ENCODE peak calls at places on chromosome 22, in four cellular contexts. Q, J, O and V are unnamed samples. For H3K36me3, the result is how much of the 10 kb centered on the place peaks cover.

GRCh38 chr22:24726848-24727217 is 47.7 kb downstream of the PIWIL3 start:
- DNase-seq in Q (no peak), J (no peak), O (no peak), V (no peak)

GRCh38 chr22:47835726-47836125 is 1073.3 kb downstream of the TBC1D22A start:
- DNase-seq in J (no peak), Q (no peak), O (no peak), V (peak)

GRCh38 chr22:17569971-17570511 is 6.7 kb downstream of the SLC25A18 start:
- DNase-seq in Q (no peak), J (no peak), O (no peak), V (no peak)

GRCh38 chr22:48335442-48336139 is 1492.1 kb downstream of the BRD1 start:
- DNase-seq in Q (no peak), J (no peak), O (no peak), V (no peak)

GRCh38 chr22:24996420-24996952 is 44.0 kb downstream of the KIAA1671 start:
- DNase-seq in J (peak), Q (no peak), O (no peak), V (peak)

GRCh38 chr22:47161631-47162030 is 399.2 kb downstream of the TBC1D22A start:
- DNase-seq in O (no peak), Q (no peak), J (no peak), V (no peak)

GRCh38 chr22:47927811-47928210 is 1165.4 kb downstream of the TBC1D22A start:
- DNase-seq in J (no peak), O (no peak), Q (no peak), V (no peak)

GRCh38 chr22:44197271-44197670 is 16.5 kb downstream of the PARVG start:
- DNase-seq in O (no peak), J (no peak), Q (no peak), V (no peak)

GRCh38 chr22:47816121-47816915 is 1053.9 kb downstream of the TBC1D22A start:
- DNase-seq in O (no peak), Q (no peak), J (no peak), V (no peak)

GRCh38 chr22:17120281-17120680 is 879 bp downstream of the TMEM121B start:
- DNase-seq in Q (peak), O (no peak), J (no peak), V (no peak)

GRCh38 chr22:46336119-46337078 is 885 bp downstream of the TRMU start:
- DNase-seq in J (peak), O (no peak), Q (no peak), V (peak)

GRCh38 chr22:47631571-47632102 is 869.2 kb downstream of the TBC1D22A start:
- DNase-seq in J (no peak), O (no peak), Q (no peak), V (no peak)

GRCh38 chr22:24189249-24190158 is 8.2 kb downstream of the SUSD2 start:
- DNase-seq in O (peak), J (peak), Q (peak), V (peak)

GRCh38 chr22:36352775-36353507 is 34.8 kb downstream of the MYH9 start:
- DNase-seq in O (peak), Q (peak), J (no peak), V (no peak)

GRCh38 chr22:24953294-24954113 is 988 bp downstream of the KIAA1671 start:
- DNase-seq in O (no peak), J (peak), Q (no peak), V (no peak)

GRCh38 chr22:48717883-48718817 is 1109.5 kb downstream of the BRD1 start:
- DNase-seq in Q (no peak), J (no peak), O (no peak), V (no peak)

GRCh38 chr22:36454916-36455570 is 26.4 kb downstream of the TXN2 start:
- DNase-seq in O (peak), Q (peak), J (peak), V (peak)

GRCh38 chr22:40310081-40310770 is 36.1 kb upstream of the ADSL start:
- DNase-seq in O (peak), Q (no peak), J (no peak), V (no peak)

GRCh38 chr22:22710719-22711531 is 66.5 kb downstream of the GGTLC2 start:
- DNase-seq in Q (peak), J (peak), O (peak), V (no peak)

GRCh38 chr22:45657701-45658100 is 13.9 kb upstream of the ATXN10 start:
- DNase-seq in J (no peak), Q (no peak), O (no peak), V (no peak)

GRCh38 chr22:36239150-36239400 is 252 bp downstream of the APOL2 start:
- DNase-seq in J (peak), Q (no peak), O (no peak), V (no peak)

GRCh38 chr22:42624551-42625106 is 9.9 kb upstream of the POLDIP3 start:
- DNase-seq in O (no peak), Q (no peak), J (no peak), V (no peak)

GRCh38 chr22:42622061-42622710 is 7.5 kb upstream of the POLDIP3 start:
- DNase-seq in O (no peak), Q (no peak), J (no peak), V (no peak)

GRCh38 chr22:42625416-42625815 is 10.7 kb upstream of the POLDIP3 start:
- DNase-seq in Q (no peak), O (no peak), J (no peak), V (no peak)

GRCh38 chr22:42623301-42623751 is 8.6 kb upstream of the POLDIP3 start:
- DNase-seq in O (no peak), Q (no peak), J (peak), V (no peak)

DNA sequence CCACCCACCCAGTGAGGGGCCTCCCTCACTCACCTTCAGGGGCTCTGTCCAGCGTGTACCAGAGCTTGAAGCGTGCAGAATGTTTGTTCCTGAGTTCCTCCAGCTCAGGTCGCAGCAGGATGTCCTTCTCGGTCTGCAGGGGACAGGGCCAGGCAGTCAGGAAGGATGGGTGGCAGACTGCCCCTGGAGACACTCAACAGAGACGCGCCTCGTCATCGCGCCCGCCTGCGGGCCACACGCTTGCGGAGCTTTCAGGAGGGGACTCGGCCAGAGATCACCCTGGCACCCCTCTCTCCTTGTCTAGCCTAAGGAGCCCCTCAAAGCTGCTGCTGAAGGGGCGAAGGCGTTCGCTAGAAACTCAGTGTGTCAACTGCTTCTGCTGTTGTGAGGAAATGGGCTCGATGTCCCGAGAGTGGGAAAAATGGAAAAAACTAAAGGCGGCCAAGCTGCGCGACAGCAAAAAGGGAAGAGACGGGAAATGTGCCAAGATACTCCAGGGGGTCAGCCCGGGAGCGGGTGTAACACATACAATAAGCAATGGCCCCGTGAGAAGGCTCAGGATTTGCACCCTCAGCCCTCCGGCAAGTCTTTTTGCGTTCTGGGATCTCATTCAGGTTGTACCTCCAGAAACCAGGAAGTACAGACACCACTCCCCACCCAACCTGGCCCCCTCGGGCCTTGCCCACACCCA is 9.2 kb upstream of the POLDIP3 start:
- DNase-seq in Q (no peak), O (no peak), J (no peak), V (no peak)
- H3K36me3 ChIP-seq in Q (under half), O (half or more), J (under half), V (under half)

GRCh38 chr22:41525450-41526225 is 18.6 kb downstream of the POLR3H start:
- DNase-seq in O (no peak), J (no peak), Q (no peak), V (no peak)

GRCh38 chr22:41523464-41524221 is 20.6 kb downstream of the POLR3H start:
- DNase-seq in Q (no peak), J (no peak), O (peak), V (no peak)

GRCh38 chr22:41524809-41525449 is 19.3 kb downstream of the POLR3H start:
- DNase-seq in O (no peak), J (peak), Q (peak), V (no peak)

GRCh38 chr22:41522813-41523212 is 21.5 kb downstream of the POLR3H start:
- DNase-seq in J (no peak), Q (no peak), O (no peak), V (no peak)

GRCh38 chr22:41524283-41524682 is 20.0 kb downstream of the POLR3H start:
- DNase-seq in Q (no peak), O (peak), J (peak), V (no peak)
- H3K36me3 ChIP-seq in Q (under half), O (under half), J (under half), V (under half)

DNA sequence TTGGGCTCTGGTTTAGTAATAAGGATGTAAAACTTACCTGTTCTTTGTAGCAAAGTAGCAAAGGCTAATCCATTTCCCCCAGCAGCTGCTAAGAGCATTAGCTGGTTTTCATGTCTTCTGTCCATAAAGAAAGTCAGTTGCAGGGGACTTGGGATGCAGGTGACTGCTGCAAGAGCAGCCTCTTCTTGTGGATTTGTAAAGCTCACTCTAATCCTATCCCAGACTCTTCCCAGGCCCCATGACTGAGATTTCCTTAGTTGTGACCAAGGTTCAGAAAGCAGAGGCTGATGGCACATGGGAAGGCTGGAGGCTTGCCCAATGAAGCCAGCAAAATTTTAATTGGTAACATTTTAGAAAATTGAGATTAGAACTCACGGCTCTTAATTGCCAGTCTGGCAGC is 94.4 kb upstream of the HORMAD2 start:
- DNase-seq in Q (no peak), J (no peak), O (no peak), V (no peak)
- H3K36me3 ChIP-seq in Q (under half), J (under half), O (under half), V (under half)

GRCh38 chr22:20095521-20095920 is 15.5 kb downstream of the DGCR8 start:
- DNase-seq in Q (no peak), O (no peak), J (no peak), V (no peak)

GRCh38 chr22:20101638-20102037 is 14.3 kb upstream of the RANBP1 start:
- DNase-seq in O (no peak), Q (no peak), J (no peak), V (no peak)

GRCh38 chr22:20096574-20097420 is 16.8 kb downstream of the DGCR8 start:
- DNase-seq in Q (no peak), J (no peak), O (no peak), V (no peak)

GRCh38 chr22:20102203-20102780 is 13.6 kb upstream of the RANBP1 start:
- DNase-seq in Q (no peak), O (no peak), J (no peak), V (no peak)

DNA sequence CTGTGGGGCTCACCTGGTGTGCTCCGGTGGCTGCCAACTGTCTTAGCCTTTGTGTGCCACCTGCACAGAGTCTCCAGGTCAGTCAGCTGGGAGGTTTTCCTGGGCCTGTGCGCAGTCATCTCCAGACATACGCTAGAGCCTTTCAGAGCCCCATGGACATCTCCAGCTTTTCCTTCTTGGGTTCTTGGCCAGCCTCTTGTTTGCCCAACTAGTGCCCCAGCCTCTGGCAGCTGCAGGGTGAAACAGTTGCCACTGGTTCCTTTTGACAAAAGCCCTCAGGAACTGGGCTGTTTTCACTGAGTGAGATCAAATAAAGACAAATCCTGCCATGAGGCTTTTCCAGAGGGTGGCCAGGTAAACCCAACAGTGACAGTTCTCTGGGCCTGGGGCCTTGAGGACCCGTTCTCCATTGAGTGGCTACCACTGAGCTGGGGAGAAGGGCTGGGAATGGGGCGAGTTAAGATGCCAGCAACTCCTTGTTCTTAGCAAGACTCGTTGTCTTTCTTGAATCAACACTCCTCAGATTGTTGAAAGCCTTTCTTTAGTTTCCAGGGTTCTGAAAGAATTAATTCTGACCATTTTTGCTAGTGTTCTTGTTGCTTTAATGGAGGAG is 16.7 kb upstream of the RANBP1 start:
- DNase-seq in J (no peak), O (no peak), Q (no peak), V (no peak)
- H3K36me3 ChIP-seq in J (under half), O (half or more), Q (under half), V (under half)

DNA sequence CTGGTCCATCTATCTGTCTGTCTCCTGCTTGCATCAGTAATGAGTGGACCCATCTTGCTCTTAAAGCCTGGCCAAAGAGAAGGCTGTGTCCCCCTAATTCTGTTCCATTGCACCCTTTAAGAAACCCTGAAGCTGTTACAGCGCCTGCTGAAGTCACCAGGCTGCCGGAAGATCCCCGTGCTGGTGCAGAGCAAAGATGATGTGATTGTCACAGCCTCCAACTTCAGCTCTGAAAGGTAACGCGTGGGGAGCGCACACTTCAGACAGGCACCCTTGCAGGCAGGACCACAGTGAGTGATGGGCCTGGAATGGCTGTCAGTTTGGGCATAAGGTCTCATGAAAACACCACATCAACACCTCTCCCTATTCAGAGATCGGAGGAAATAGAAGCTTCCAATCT is 18.4 kb downstream of the GTPBP1 start:
- DNase-seq in J (no peak), O (no peak), Q (no peak), V (no peak)
- H3K36me3 ChIP-seq in J (half or more), O (half or more), Q (half or more), V (half or more)

DNA sequence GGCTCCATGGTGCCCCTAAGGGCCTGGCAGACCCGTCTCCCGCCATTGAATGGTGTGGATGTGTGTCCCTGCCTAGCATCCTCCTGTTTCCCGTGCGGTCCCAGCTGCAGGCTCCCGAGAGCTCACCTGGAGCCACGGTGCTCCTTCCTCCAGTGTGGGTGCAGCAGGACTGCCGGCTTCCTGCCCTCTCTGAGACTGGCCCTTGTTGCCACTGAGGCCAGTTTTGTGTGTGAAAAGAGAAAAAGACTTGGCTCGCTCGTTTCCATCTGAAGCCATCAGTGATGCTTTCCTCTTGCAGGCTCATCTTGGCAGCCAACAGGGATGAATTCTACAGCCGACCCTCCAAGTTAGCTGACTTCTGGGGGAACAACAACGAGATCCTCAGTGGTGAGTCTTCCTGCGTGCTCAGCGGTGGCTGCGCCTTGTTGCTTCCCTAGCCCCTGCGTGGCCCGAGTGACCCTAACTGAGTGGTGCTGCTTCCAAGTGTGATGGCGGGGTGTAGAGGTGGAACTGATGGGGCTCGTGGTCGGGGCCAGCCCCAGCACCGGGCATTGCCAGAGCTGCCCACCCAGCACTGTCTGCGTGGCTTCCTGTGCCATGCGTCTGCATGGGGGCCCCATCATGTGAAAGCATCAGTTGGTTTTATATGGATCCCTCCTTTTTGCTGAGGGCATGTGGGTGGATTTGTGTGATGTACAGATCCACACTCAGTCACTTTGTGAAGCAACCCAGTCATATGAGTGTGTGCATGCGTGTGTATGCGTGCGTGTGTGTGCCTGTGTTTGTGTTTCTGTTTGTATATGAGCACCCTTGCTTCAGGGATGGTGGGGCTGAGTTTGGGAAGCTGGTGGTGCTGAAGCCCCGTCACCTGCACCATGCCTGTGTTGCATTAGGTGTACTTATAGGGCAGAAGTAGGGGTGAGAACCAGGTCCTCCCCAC is 22.4 kb downstream of the TANGO2 start:
- DNase-seq in J (no peak), Q (no peak), O (no peak), V (no peak)
- H3K36me3 ChIP-seq in J (under half), Q (under half), O (under half), V (under half)

DNA sequence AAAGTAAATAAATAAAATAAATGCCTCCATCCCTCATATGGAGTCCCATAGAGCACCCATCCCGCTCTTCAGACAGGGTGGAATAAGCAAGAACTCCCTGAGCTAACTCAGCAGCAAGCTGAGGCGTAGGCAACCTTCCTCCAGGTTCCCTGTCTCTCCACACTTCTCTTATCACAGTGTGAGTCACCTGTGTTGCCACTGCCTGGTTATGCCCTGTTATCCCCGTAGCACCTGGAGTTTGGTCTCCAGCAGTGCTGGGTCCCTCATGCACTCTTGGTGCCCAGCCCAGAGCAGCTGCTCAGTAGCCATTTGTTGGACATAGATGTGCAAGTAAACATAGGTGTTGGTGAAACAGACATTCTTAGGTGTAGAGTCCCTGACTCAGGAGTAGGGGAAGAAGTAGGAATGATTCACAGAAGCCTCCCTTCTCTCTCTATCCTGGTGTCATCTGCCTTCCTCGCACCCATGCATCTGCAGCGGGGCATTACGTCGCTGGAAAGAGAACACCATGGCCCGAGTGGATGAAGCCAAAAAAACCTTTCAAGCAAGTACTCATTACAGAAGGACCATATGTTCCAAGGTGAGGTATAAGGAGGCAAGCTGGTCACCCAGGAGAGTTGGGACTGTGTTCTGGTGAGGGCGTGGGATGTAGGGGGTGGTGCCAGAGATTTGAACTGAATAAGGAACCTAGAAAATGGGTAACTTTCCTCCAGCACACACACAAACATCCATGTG is 56.0 kb downstream of the PISD start:
- DNase-seq in Q (no peak), J (no peak), O (no peak), V (peak)
- H3K36me3 ChIP-seq in Q (under half), J (under half), O (under half), V (under half)

GRCh38 chr22:27868738-27869282 is 50.2 kb downstream of the PITPNB start:
- DNase-seq in Q (no peak), O (no peak), J (no peak), V (no peak)
- H3K36me3 ChIP-seq in Q (under half), O (under half), J (under half), V (under half)

GRCh38 chr22:42584364-42584940 is 30.2 kb downstream of the POLDIP3 start:
- DNase-seq in Q (no peak), O (no peak), J (no peak), V (no peak)

GRCh38 chr22:42581762-42582716 is 28.3 kb downstream of the SERHL2 start:
- DNase-seq in O (peak), J (peak), Q (peak), V (peak)

GRCh38 chr22:42582987-42583386 is 29.2 kb downstream of the SERHL2 start:
- DNase-seq in O (no peak), J (no peak), Q (no peak), V (no peak)

DNA sequence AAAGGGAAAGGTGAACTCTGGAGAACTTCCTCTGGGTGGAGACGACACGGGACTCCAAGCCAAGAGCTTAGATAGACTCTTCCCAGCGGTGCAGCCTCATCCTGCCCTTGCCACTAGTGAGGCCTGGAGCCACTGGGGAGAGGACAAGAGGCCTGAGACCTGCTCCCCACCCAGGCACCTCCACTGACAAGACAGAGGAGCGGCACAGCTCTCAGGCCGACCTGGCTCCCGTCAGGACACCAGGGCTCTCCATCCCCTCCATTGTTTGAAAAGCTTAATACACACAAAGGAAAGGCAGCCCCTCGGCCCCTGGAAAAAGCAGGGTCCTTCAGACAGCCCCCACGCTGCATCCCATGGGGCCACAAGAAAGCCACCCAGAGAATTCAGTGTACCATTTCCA is 29.6 kb downstream of the POLDIP3 start:
- DNase-seq in J (no peak), Q (no peak), O (no peak), V (no peak)
- H3K36me3 ChIP-seq in J (under half), Q (under half), O (half or more), V (under half)